ENCODE peak calls at places on chromosomes 13 and 19, in nine cellular contexts. One of them, this sample, is unnamed.

GRCh38 chr19:50959731-50960500 is 7.1 kb upstream of the KLK5 start:
- ATAC-seq in lower lobe of right lung: no peak
- ATAC-seq in upper lobe of right lung: no peak
- ATAC-seq in Panc1: peak; percentile 58
- ATAC-seq in right cardiac atrium: no peak
- ATAC-seq in right lobe of liver: no peak
- ATAC-seq in CD8-positive, alpha-beta T cell: no peak
- ATAC-seq in upper lobe of left lung: no peak
- ATAC-seq in body of pancreas: no peak
- ATAC-seq in this sample: no peak

GRCh38 chr13:27014406-27015359 is 156.9 kb downstream of the USP12 start:
- ATAC-seq in right lobe of liver: no peak
- ATAC-seq in CD8-positive, alpha-beta T cell: no peak
- ATAC-seq in Panc1: peak; percentile 32
- ATAC-seq in lower lobe of right lung: no peak
- ATAC-seq in upper lobe of left lung: peak; percentile 64
- ATAC-seq in right cardiac atrium: no peak
- ATAC-seq in upper lobe of right lung: peak; percentile 22
- ATAC-seq in body of pancreas: no peak
- ATAC-seq in this sample: no peak

GRCh38 chr13:23447927-23448326 is 14.4 kb upstream of the SACS start:
- ATAC-seq in body of pancreas: no peak
- ATAC-seq in right cardiac atrium: peak; percentile 52
- ATAC-seq in CD8-positive, alpha-beta T cell: no peak
- ATAC-seq in lower lobe of right lung: peak; percentile 32
- ATAC-seq in right lobe of liver: no peak
- ATAC-seq in upper lobe of right lung: no peak
- ATAC-seq in Panc1: no peak
- ATAC-seq in upper lobe of left lung: no peak
- ATAC-seq in this sample: peak; percentile 58

GRCh38 chr13:41271456-41272285 is 8.3 kb upstream of the MTRF1 start:
- ATAC-seq in upper lobe of left lung: no peak
- ATAC-seq in body of pancreas: no peak
- ATAC-seq in Panc1: no peak
- ATAC-seq in right lobe of liver: no peak
- ATAC-seq in CD8-positive, alpha-beta T cell: peak; percentile 83
- ATAC-seq in upper lobe of right lung: no peak
- ATAC-seq in lower lobe of right lung: no peak
- ATAC-seq in right cardiac atrium: no peak
- ATAC-seq in this sample: no peak

GRCh38 chr13:101487046-101487830 is 34.8 kb downstream of the ITGBL1 start:
- ATAC-seq in upper lobe of left lung: no peak
- ATAC-seq in right lobe of liver: no peak
- ATAC-seq in Panc1: no peak
- ATAC-seq in upper lobe of right lung: no peak
- ATAC-seq in right cardiac atrium: peak; percentile 86
- ATAC-seq in body of pancreas: peak; percentile 45
- ATAC-seq in lower lobe of right lung: no peak
- ATAC-seq in CD8-positive, alpha-beta T cell: no peak
- ATAC-seq in this sample: no peak

GRCh38 chr13:47610687-47611086 is 390.4 kb downstream of the SUCLA2 start:
- ATAC-seq in CD8-positive, alpha-beta T cell: no peak
- ATAC-seq in upper lobe of left lung: no peak
- ATAC-seq in Panc1: no peak
- ATAC-seq in upper lobe of right lung: no peak
- ATAC-seq in lower lobe of right lung: no peak
- ATAC-seq in right lobe of liver: no peak
- ATAC-seq in body of pancreas: no peak
- ATAC-seq in right cardiac atrium: no peak
- ATAC-seq in this sample: no peak

GRCh38 chr13:21690955-21691354 is 20.1 kb downstream of the FGF9 start:
- ATAC-seq in right lobe of liver: no peak
- ATAC-seq in body of pancreas: no peak
- ATAC-seq in Panc1: no peak
- ATAC-seq in upper lobe of left lung: no peak
- ATAC-seq in upper lobe of right lung: no peak
- ATAC-seq in right cardiac atrium: no peak
- ATAC-seq in CD8-positive, alpha-beta T cell: no peak
- ATAC-seq in lower lobe of right lung: no peak
- ATAC-seq in this sample: no peak

GRCh38 chr13:113992276-113993005 is 18.6 kb upstream of the C13orf46 start:
- ATAC-seq in right cardiac atrium: peak; percentile 55
- ATAC-seq in upper lobe of right lung: no peak
- ATAC-seq in Panc1: no peak
- ATAC-seq in right lobe of liver: no peak
- ATAC-seq in lower lobe of right lung: no peak
- ATAC-seq in body of pancreas: no peak
- ATAC-seq in CD8-positive, alpha-beta T cell: no peak
- ATAC-seq in upper lobe of left lung: no peak
- ATAC-seq in this sample: no peak

GRCh38 chr13:112229992-112230872 is 145.9 kb upstream of the SPACA7 start:
- ATAC-seq in lower lobe of right lung: no peak
- ATAC-seq in CD8-positive, alpha-beta T cell: no peak
- ATAC-seq in right cardiac atrium: no peak
- ATAC-seq in Panc1: no peak
- ATAC-seq in body of pancreas: no peak
- ATAC-seq in upper lobe of right lung: no peak
- ATAC-seq in upper lobe of left lung: no peak
- ATAC-seq in right lobe of liver: peak; percentile 69
- ATAC-seq in this sample: no peak

GRCh38 chr19:13022859-13023636 is 27.8 kb downstream of the NFIX start:
- ATAC-seq in Panc1: peak; percentile 72
- ATAC-seq in right cardiac atrium: peak; percentile 88
- ATAC-seq in lower lobe of right lung: peak; percentile 74
- ATAC-seq in upper lobe of left lung: peak; percentile 77
- ATAC-seq in CD8-positive, alpha-beta T cell: no peak
- ATAC-seq in body of pancreas: peak; percentile 62
- ATAC-seq in right lobe of liver: peak; percentile 74
- ATAC-seq in upper lobe of right lung: peak; percentile 70
- ATAC-seq in this sample: peak; percentile 90

GRCh38 chr13:19634129-19634740 is 776 bp downstream of the MPHOSPH8 start:
- ATAC-seq in body of pancreas: peak; percentile 36
- ATAC-seq in upper lobe of left lung: peak; percentile 64
- ATAC-seq in upper lobe of right lung: peak; percentile 19
- ATAC-seq in right lobe of liver: peak; percentile 59
- ATAC-seq in right cardiac atrium: peak; percentile 63
- ATAC-seq in CD8-positive, alpha-beta T cell: no peak
- ATAC-seq in Panc1: peak; percentile 41
- ATAC-seq in lower lobe of right lung: peak; percentile 58
- ATAC-seq in this sample: peak; percentile 39

GRCh38 chr19:48982280-48982679 is 10.8 kb downstream of the GYS1 start:
- ATAC-seq in lower lobe of right lung: no peak
- ATAC-seq in upper lobe of left lung: no peak
- ATAC-seq in right cardiac atrium: no peak
- ATAC-seq in CD8-positive, alpha-beta T cell: no peak
- ATAC-seq in Panc1: no peak
- ATAC-seq in right lobe of liver: no peak
- ATAC-seq in body of pancreas: no peak
- ATAC-seq in upper lobe of right lung: no peak
- ATAC-seq in this sample: no peak

GRCh38 chr19:10773969-10774368 is 56.1 kb downstream of the DNM2 start:
- ATAC-seq in right lobe of liver: no peak
- ATAC-seq in lower lobe of right lung: no peak
- ATAC-seq in upper lobe of right lung: no peak
- ATAC-seq in right cardiac atrium: no peak
- ATAC-seq in Panc1: no peak
- ATAC-seq in CD8-positive, alpha-beta T cell: no peak
- ATAC-seq in body of pancreas: no peak
- ATAC-seq in upper lobe of left lung: no peak
- ATAC-seq in this sample: no peak

GRCh38 chr13:95058680-95059079 is 242.6 kb downstream of the ABCC4 start:
- ATAC-seq in right cardiac atrium: no peak
- ATAC-seq in upper lobe of left lung: no peak
- ATAC-seq in right lobe of liver: no peak
- ATAC-seq in CD8-positive, alpha-beta T cell: no peak
- ATAC-seq in body of pancreas: no peak
- ATAC-seq in Panc1: no peak
- ATAC-seq in lower lobe of right lung: no peak
- ATAC-seq in upper lobe of right lung: no peak
- ATAC-seq in this sample: no peak

GRCh38 chr13:113670541-113670940 is 3.5 kb downstream of the GRK1 start:
- ATAC-seq in right cardiac atrium: no peak
- ATAC-seq in Panc1: no peak
- ATAC-seq in upper lobe of left lung: no peak
- ATAC-seq in CD8-positive, alpha-beta T cell: no peak
- ATAC-seq in body of pancreas: no peak
- ATAC-seq in right lobe of liver: no peak
- ATAC-seq in lower lobe of right lung: no peak
- ATAC-seq in upper lobe of right lung: no peak
- ATAC-seq in this sample: no peak

DNA sequence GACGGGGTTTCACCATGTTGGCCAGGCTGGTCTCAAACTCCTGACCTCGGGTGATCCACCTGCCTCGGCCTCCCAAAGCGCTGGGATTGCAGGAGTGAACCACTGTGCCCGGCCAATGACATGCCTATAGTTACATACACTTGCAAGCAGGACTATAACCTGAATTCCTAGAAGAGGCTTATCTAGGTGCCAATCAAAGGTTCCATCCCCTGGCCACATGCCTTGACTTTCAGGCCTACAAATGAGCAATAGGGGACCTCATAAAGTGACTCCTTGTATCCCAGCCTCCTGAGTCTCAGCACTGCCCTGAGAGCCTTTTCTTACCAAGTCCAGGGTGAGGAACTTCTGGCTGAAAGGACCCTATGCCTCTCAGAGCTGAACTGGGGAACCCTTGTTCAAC is 3.9 kb upstream of the LSM4 start:
- ATAC-seq in body of pancreas: no peak
- ATAC-seq in CD8-positive, alpha-beta T cell: no peak
- ATAC-seq in upper lobe of right lung: no peak
- ATAC-seq in lower lobe of right lung: no peak
- ATAC-seq in upper lobe of left lung: no peak
- ATAC-seq in right cardiac atrium: no peak
- ATAC-seq in Panc1: no peak
- ATAC-seq in right lobe of liver: no peak
- ATAC-seq in this sample: no peak
- H3K4me1 ChIP-seq in body of pancreas: peaks cover 30% of the 10 kb centered on the region
- H3K4me1 ChIP-seq in CD8-positive, alpha-beta T cell: peaks cover 27% of the 10 kb centered on the region
- H3K4me1 ChIP-seq in upper lobe of right lung: peaks cover 28% of the 10 kb centered on the region
- H3K4me1 ChIP-seq in lower lobe of right lung: peaks cover 30% of the 10 kb centered on the region
- H3K4me1 ChIP-seq in upper lobe of left lung: peaks cover 36% of the 10 kb centered on the region
- H3K4me1 ChIP-seq in right cardiac atrium: no peaks in the 10 kb centered on the region
- H3K4me1 ChIP-seq in Panc1: peaks cover 17% of the 10 kb centered on the region
- H3K4me1 ChIP-seq in right lobe of liver: no peaks in the 10 kb centered on the region
- H3K4me1 ChIP-seq in this sample: peaks cover 42% of the 10 kb centered on the region

GRCh38 chr19:1451916-1452801 is 2.2 kb downstream of the APC2 start:
- ATAC-seq in lower lobe of right lung: no peak
- ATAC-seq in upper lobe of right lung: no peak
- ATAC-seq in right lobe of liver: no peak
- ATAC-seq in upper lobe of left lung: no peak
- ATAC-seq in Panc1: no peak
- ATAC-seq in body of pancreas: no peak
- ATAC-seq in CD8-positive, alpha-beta T cell: no peak
- ATAC-seq in right cardiac atrium: no peak
- ATAC-seq in this sample: no peak

GRCh38 chr19:1450735-1451669 is 1.1 kb downstream of the APC2 start:
- ATAC-seq in right cardiac atrium: no peak
- ATAC-seq in upper lobe of left lung: no peak
- ATAC-seq in CD8-positive, alpha-beta T cell: no peak
- ATAC-seq in body of pancreas: no peak
- ATAC-seq in upper lobe of right lung: no peak
- ATAC-seq in right lobe of liver: no peak
- ATAC-seq in lower lobe of right lung: no peak
- ATAC-seq in Panc1: no peak
- ATAC-seq in this sample: no peak

GRCh38 chr19:1447565-1447903 is 2.4 kb upstream of the APC2 start:
- ATAC-seq in right lobe of liver: no peak
- ATAC-seq in upper lobe of left lung: no peak
- ATAC-seq in body of pancreas: no peak
- ATAC-seq in CD8-positive, alpha-beta T cell: no peak
- ATAC-seq in Panc1: no peak
- ATAC-seq in lower lobe of right lung: no peak
- ATAC-seq in upper lobe of right lung: no peak
- ATAC-seq in right cardiac atrium: no peak
- ATAC-seq in this sample: no peak

GRCh38 chr19:1447944-1448343 is 2.0 kb upstream of the APC2 start:
- ATAC-seq in body of pancreas: no peak
- ATAC-seq in Panc1: no peak
- ATAC-seq in right lobe of liver: no peak
- ATAC-seq in lower lobe of right lung: no peak
- ATAC-seq in upper lobe of right lung: no peak
- ATAC-seq in CD8-positive, alpha-beta T cell: no peak
- ATAC-seq in upper lobe of left lung: no peak
- ATAC-seq in right cardiac atrium: no peak
- ATAC-seq in this sample: no peak

GRCh38 chr19:1449467-1450442 is at the start of gene APC2:
- ATAC-seq in body of pancreas: no peak
- ATAC-seq in lower lobe of right lung: no peak
- ATAC-seq in upper lobe of left lung: no peak
- ATAC-seq in CD8-positive, alpha-beta T cell: peak; percentile 16
- ATAC-seq in right lobe of liver: no peak
- ATAC-seq in Panc1: no peak
- ATAC-seq in right cardiac atrium: no peak
- ATAC-seq in upper lobe of right lung: no peak
- ATAC-seq in this sample: no peak
- H3K4me3 ChIP-seq in body of pancreas: no peak within 1 kb of the TSS
- H3K4me3 ChIP-seq in lower lobe of right lung: no peak within 1 kb of the TSS
- H3K4me3 ChIP-seq in upper lobe of left lung: no peak within 1 kb of the TSS
- H3K4me3 ChIP-seq in CD8-positive, alpha-beta T cell: no peak within 1 kb of the TSS
- H3K4me3 ChIP-seq in right lobe of liver: no peak within 1 kb of the TSS
- H3K4me3 ChIP-seq in Panc1: no peak within 1 kb of the TSS
- H3K4me3 ChIP-seq in right cardiac atrium: no peak within 1 kb of the TSS
- H3K4me3 ChIP-seq in upper lobe of right lung: no peak within 1 kb of the TSS
- H3K4me3 ChIP-seq in this sample: no peak within 1 kb of the TSS

DNA sequence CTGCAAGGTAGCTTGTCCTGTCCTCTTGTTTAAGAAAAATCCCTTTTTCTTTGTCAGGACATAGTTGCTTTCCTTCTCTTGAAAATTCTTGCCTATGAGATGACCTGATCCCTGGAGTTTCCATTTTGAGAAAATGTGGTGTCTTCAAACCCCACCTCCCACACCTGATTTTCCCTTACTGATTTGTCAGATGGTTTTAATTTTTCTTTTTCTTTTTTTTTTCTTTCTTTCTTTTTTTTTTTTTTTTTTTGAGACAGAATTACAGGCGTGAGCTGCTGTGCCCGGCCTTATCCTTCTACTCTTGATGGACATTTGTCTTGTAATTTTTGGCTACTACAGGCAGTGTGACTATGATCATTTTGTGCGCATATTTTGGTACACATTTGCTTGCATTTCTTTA is 1.2 kb downstream of the ZNF345 start:
- ATAC-seq in upper lobe of right lung: no peak
- ATAC-seq in body of pancreas: no peak
- ATAC-seq in Panc1: no peak
- ATAC-seq in right lobe of liver: no peak
- ATAC-seq in lower lobe of right lung: no peak
- ATAC-seq in CD8-positive, alpha-beta T cell: no peak
- ATAC-seq in upper lobe of left lung: no peak
- ATAC-seq in right cardiac atrium: no peak
- ATAC-seq in this sample: no peak
- H3K9me3 ChIP-seq in upper lobe of right lung: peaks cover 17% of the 10 kb centered on the region
- H3K9me3 ChIP-seq in body of pancreas: no peaks in the 10 kb centered on the region
- H3K9me3 ChIP-seq in Panc1: peaks cover 24% of the 10 kb centered on the region
- H3K9me3 ChIP-seq in right lobe of liver: no peaks in the 10 kb centered on the region
- H3K9me3 ChIP-seq in lower lobe of right lung: peaks cover 25% of the 10 kb centered on the region
- H3K9me3 ChIP-seq in CD8-positive, alpha-beta T cell: no peaks in the 10 kb centered on the region
- H3K9me3 ChIP-seq in upper lobe of left lung: peaks cover 21% of the 10 kb centered on the region
- H3K9me3 ChIP-seq in right cardiac atrium: peaks cover 2% of the 10 kb centered on the region
- H3K9me3 ChIP-seq in this sample: peaks cover 24% of the 10 kb centered on the region

DNA sequence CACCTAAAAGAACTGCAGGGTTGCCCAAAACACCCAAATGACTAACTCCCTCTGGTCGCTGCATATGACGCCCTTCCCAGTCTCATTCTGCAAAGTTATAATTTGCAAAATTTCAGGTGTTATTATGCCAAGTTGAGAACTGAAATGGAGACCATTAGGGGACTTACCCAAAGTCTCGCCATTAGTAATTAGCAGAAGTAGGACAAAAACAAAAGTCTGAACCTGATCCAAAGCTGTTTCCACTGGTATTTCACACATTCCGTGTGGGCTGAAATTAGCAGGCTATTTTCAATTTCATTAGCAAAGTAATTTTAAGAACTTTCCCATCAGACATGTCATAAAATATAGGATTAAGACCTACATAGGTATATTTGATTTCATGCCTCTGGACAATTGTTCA is 6.8 kb downstream of the RUBCNL start:
- ATAC-seq in CD8-positive, alpha-beta T cell: no peak
- ATAC-seq in body of pancreas: no peak
- ATAC-seq in upper lobe of right lung: no peak
- ATAC-seq in right cardiac atrium: no peak
- ATAC-seq in Panc1: no peak
- ATAC-seq in lower lobe of right lung: no peak
- ATAC-seq in upper lobe of left lung: no peak
- ATAC-seq in right lobe of liver: no peak
- ATAC-seq in this sample: no peak
- H3K4me1 ChIP-seq in CD8-positive, alpha-beta T cell: no peaks in the 10 kb centered on the region
- H3K4me1 ChIP-seq in body of pancreas: no peaks in the 10 kb centered on the region
- H3K4me1 ChIP-seq in upper lobe of right lung: no peaks in the 10 kb centered on the region
- H3K4me1 ChIP-seq in right cardiac atrium: no peaks in the 10 kb centered on the region
- H3K4me1 ChIP-seq in Panc1: no peaks in the 10 kb centered on the region
- H3K4me1 ChIP-seq in lower lobe of right lung: no peaks in the 10 kb centered on the region
- H3K4me1 ChIP-seq in upper lobe of left lung: no peaks in the 10 kb centered on the region
- H3K4me1 ChIP-seq in right lobe of liver: no peaks in the 10 kb centered on the region
- H3K4me1 ChIP-seq in this sample: no peaks in the 10 kb centered on the region

This sample was measured in gastroesophageal sphincter.